ENCODE peak calls at places on chromosome 17, in six cellular contexts. X is transverse colon, K is lung, G is stomach, T is GM23248, C is aorta. L is an unnamed sample.

GRCh38 chr17:72486806-72487205 is 366.0 kb downstream of the SOX9 start:
- DNase-seq in T (no peak), K (no peak), G (no peak), X (no peak), C (no peak), L (no peak)

GRCh38 chr17:68512247-68512966 is at the start of gene PRKAR1A:
- DNase-seq in G (peak; percentile 95), T (peak; percentile 97), K (peak; percentile 96), X (peak; percentile 97), C (peak; percentile 98), L (peak; percentile 99)

GRCh38 chr17:67054011-67054591 is 9.7 kb downstream of the CACNG1 start:
- DNase-seq in K (no peak), G (peak; percentile 16), T (no peak), C (no peak), X (no peak), L (peak; percentile 53)

GRCh38 chr17:50865060-50865867 is 890 bp downstream of the TOB1 start:
- DNase-seq in K (peak; percentile 61), X (peak; percentile 53), T (peak; percentile 76), C (peak; percentile 84), G (peak; percentile 64), L (peak; percentile 88)

GRCh38 chr17:142876-143784 is 5.8 kb downstream of the SCGB1C2 start:
- DNase-seq in K (peak; percentile 23), X (no peak), G (no peak), T (no peak), C (peak; percentile 42), L (no peak)

GRCh38 chr17:49910094-49910857 is 58.7 kb upstream of the DLX4 start:
- DNase-seq in X (no peak), C (no peak), K (no peak), T (peak; percentile 67), G (peak; percentile 59), L (peak; percentile 93)

GRCh38 chr17:55770220-55770870 is 19.5 kb downstream of the PCTP start:
- DNase-seq in T (peak; percentile 87), X (no peak), K (no peak), G (no peak), C (no peak), L (no peak)

GRCh38 chr17:13351046-13351445 is 250.7 kb downstream of the HS3ST3A1 start:
- DNase-seq in X (no peak), G (no peak), T (peak; percentile 77), K (no peak), C (no peak), L (no peak)

GRCh38 chr17:36825956-36826350 is 111.3 kb upstream of the LHX1 start:
- DNase-seq in C (no peak), T (no peak), X (no peak), K (no peak), G (no peak), L (no peak)

GRCh38 chr17:2369039-2369438 is 31.7 kb downstream of the SGSM2 start:
- DNase-seq in C (no peak), G (no peak), K (no peak), X (no peak), T (no peak), L (no peak)

GRCh38 chr17:61285483-61286320 is 113.9 kb upstream of the TBX2 start:
- DNase-seq in C (no peak), G (no peak), X (no peak), T (peak; percentile 94), K (no peak), L (peak; percentile 86)

GRCh38 chr17:68197091-68197996 is 50.5 kb upstream of the AMZ2 start:
- DNase-seq in C (peak; percentile 74), K (no peak), T (no peak), G (no peak), X (peak; percentile 36), L (peak; percentile 88)

GRCh38 chr17:67434061-67434525 is 57.0 kb downstream of the PITPNC1 start:
- DNase-seq in C (no peak), X (peak; percentile 33), G (peak; percentile 28), T (peak; percentile 23), K (peak; percentile 36), L (no peak)

GRCh38 chr17:79042421-79043190 is 18.6 kb downstream of the C1QTNF1 start:
- DNase-seq in T (peak; percentile 82), G (peak; percentile 87), K (peak; percentile 51), X (peak; percentile 86), C (peak; percentile 91), L (peak; percentile 93)

GRCh38 chr17:30600830-30601494 is 123.8 kb downstream of the GOSR1 start:
- DNase-seq in K (peak; percentile 38), C (no peak), G (no peak), T (peak; percentile 63), X (peak; percentile 36), L (no peak)

GRCh38 chr17:1420163-1420562 is 20.1 kb upstream of the YWHAE start:
- DNase-seq in T (no peak), K (no peak), C (no peak), G (no peak), X (no peak), L (no peak)

GRCh38 chr17:74866198-74866835 is 6.5 kb downstream of the FDXR start:
- DNase-seq in C (no peak), K (no peak), G (no peak), X (no peak), T (no peak), L (no peak)

GRCh38 chr17:12365805-12366204 is 299.9 kb upstream of the MYOCD start:
- DNase-seq in T (no peak), C (peak; percentile 83), G (no peak), K (no peak), X (peak; percentile 22), L (no peak)

GRCh38 chr17:68600881-68601564 is at the start of gene FAM20A:
- DNase-seq in K (peak; percentile 76), X (peak; percentile 13), T (peak; percentile 69), G (peak; percentile 87), C (peak; percentile 83), L (peak; percentile 90)

GRCh38 chr17:16251556-16251955 is 34.5 kb downstream of the PIGL start:
- DNase-seq in X (no peak), C (no peak), T (no peak), G (no peak), K (no peak), L (no peak)

GRCh38 chr17:71963791-71964190 is 157.0 kb upstream of the SOX9 start:
- DNase-seq in C (no peak), G (no peak), T (no peak), K (no peak), X (no peak), L (no peak)

GRCh38 chr17:62405451-62405850 is 18.2 kb upstream of the METTL2A start:
- DNase-seq in X (no peak), G (no peak), C (no peak), K (no peak), T (no peak), L (no peak)

GRCh38 chr17:1686086-1686485 is 1.4 kb upstream of the PRPF8 start:
- DNase-seq in C (no peak), T (no peak), G (no peak), X (no peak), K (no peak), L (no peak)

GRCh38 chr17:82087961-82088837 is 9.8 kb downstream of the FASN start:
- DNase-seq in G (no peak), C (no peak), X (no peak), T (no peak), K (no peak), L (no peak)

GRCh38 chr17:15274017-15274416 is 8.9 kb upstream of the PMP22 start:
- DNase-seq in K (no peak), C (no peak), X (no peak), T (no peak), G (no peak), L (no peak)

GRCh38 chr17:4163951-4164350 is 21.0 kb downstream of the CYB5D2 start:
- DNase-seq in C (no peak), G (no peak), T (peak; percentile 78), X (no peak), K (no peak), L (no peak)

GRCh38 chr17:491086-492014 is 138.7 kb upstream of the RPH3AL start:
- DNase-seq in T (peak; percentile 90), G (peak; percentile 54), K (peak; percentile 35), C (peak; percentile 86), X (peak; percentile 38), L (peak; percentile 86)

GRCh38 chr17:57001541-57001940 is 23.6 kb downstream of the SCPEP1 start:
- DNase-seq in G (no peak), C (no peak), X (no peak), T (no peak), K (no peak), L (peak; percentile 60)

GRCh38 chr17:34706029-34706428 is 126.6 kb downstream of the TMEM132E start:
- DNase-seq in G (no peak), X (no peak), C (no peak), T (peak; percentile 51), K (no peak), L (peak; percentile 89)

GRCh38 chr17:70345061-70345460 is 175.7 kb downstream of the KCNJ2 start:
- DNase-seq in K (no peak), C (no peak), G (no peak), X (no peak), T (no peak), L (no peak)

GRCh38 chr17:51372345-51373004 is 112.1 kb downstream of the UTP18 start:
- DNase-seq in G (no peak), C (no peak), T (peak; percentile 68), K (peak; percentile 32), X (peak; percentile 13), L (peak; percentile 86)

GRCh38 chr17:26782153-26782552 is 511.8 kb upstream of the WSB1 start:
- DNase-seq in X (no peak), G (no peak), T (no peak), K (no peak), C (no peak), L (no peak)
- H3K9me3 ChIP-seq in X (no peaks in the 10 kb centered on the region), G (peaks cover 82% of the 10 kb centered on the region), T (no peaks in the 10 kb centered on the region), K (peaks cover 15% of the 10 kb centered on the region), C (peaks cover 6% of the 10 kb centered on the region), L (peaks cover 74% of the 10 kb centered on the region)

GRCh38 chr17:80786470-80786869 is 205.2 kb upstream of the CHMP6 start:
- DNase-seq in C (no peak), G (no peak), T (no peak), K (no peak), X (no peak), L (peak; percentile 59)
- H3K4me1 ChIP-seq in C (no peaks in the 10 kb centered on the region), G (peaks cover 14% of the 10 kb centered on the region), T (peaks cover 50% of the 10 kb centered on the region), K (no peaks in the 10 kb centered on the region), X (peaks cover 14% of the 10 kb centered on the region), L (no peaks in the 10 kb centered on the region)

DNA sequence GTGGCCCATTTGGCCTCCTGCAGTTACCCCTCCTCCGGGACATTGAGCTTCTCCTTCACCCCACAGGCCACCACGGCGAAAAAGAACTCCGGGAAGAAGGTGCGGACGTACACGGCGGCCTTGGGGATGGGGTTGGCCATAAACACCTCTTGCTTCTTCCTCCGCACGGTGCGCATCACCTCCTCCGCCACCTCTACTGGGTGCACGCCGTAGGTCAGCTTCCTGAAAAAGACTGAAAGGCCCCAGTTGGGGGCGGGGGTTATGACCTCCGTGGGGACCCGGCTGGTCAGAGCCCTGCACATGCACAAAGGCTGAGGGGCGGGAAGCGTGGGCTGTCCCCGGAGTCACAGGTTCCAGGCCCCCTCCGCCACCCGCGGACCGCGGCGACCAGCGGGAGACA is 19.9 kb downstream of the DHRS7C start:
- DNase-seq in C (peak; percentile 59), G (no peak), X (no peak), T (no peak), K (no peak), L (no peak)
- H3K9me3 ChIP-seq in C (no peaks in the 10 kb centered on the region), G (no peaks in the 10 kb centered on the region), X (no peaks in the 10 kb centered on the region), T (no peaks in the 10 kb centered on the region), K (peaks cover 6% of the 10 kb centered on the region), L (no peaks in the 10 kb centered on the region)

DNA sequence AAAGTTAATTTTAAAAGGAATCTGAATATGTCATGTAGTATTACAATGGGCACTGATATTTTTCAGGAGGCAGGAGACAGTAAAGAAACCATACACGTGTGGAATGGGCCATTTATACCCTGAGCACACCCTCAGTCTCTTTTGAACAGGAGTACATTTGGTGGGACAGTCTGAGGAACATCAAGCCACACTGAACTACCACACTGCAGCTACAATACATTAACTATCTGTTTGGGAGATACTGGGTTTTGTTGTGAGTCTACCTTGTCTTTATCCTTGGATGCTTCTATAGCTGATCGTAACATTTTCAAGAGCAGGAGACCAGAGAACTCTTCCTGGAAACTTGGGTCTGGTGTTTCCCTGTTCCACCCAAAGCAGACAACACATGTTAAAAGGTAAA is 31.7 kb downstream of the HEATR6 start:
- DNase-seq in K (no peak), T (no peak), G (no peak), C (no peak), X (no peak), L (no peak)
- H3K4me1 ChIP-seq in K (no peaks in the 10 kb centered on the region), T (no peaks in the 10 kb centered on the region), G (no peaks in the 10 kb centered on the region), C (no peaks in the 10 kb centered on the region), X (no peaks in the 10 kb centered on the region), L (no peaks in the 10 kb centered on the region)

L was measured in endodermal cell.